ENCODE peak calls at places on chromosomes 6 and 20, in four cellular contexts. G, Y, S and E are unnamed samples.

GRCh38 chr6:53979468-53980067 is 131.7 kb upstream of the MLIP start:
- DNase-seq in G (peak), Y (peak), S (peak), E (peak)

GRCh38 chr6:30557683-30557981 is 537 bp downstream of the PRR3 start:
- DNase-seq in S (peak), G (no peak), Y (no peak), E (no peak)

GRCh38 chr6:163759542-163759941 is 345.0 kb downstream of the QKI start:
- DNase-seq in Y (no peak), G (peak), S (no peak), E (no peak)

GRCh38 chr20:59518881-59519706 is 85.2 kb upstream of the PHACTR3 start:
- DNase-seq in S (peak), Y (peak), G (peak), E (peak)

GRCh38 chr6:170365581-170365980 is 59.0 kb downstream of the FAM120B start:
- DNase-seq in S (no peak), G (no peak), Y (peak), E (no peak)

GRCh38 chr6:36442671-36443497 is at the start of the genes KCTD20 and PXT1:
- DNase-seq in S (peak), Y (peak), G (peak), E (peak)

GRCh38 chr6:17886891-17887290 is 100.5 kb downstream of the KIF13A start:
- DNase-seq in S (no peak), Y (no peak), G (peak), E (no peak)

GRCh38 chr6:31267504-31268371 is 4.2 kb downstream of the HLA-C start:
- DNase-seq in S (no peak), G (no peak), Y (no peak), E (no peak)

GRCh38 chr6:117548797-117549301 is 53.5 kb downstream of the GOPC start:
- DNase-seq in G (peak), S (no peak), Y (no peak), E (no peak)

GRCh38 chr6:91480397-91480796 is 893.5 kb upstream of the MAP3K7 start:
- DNase-seq in G (no peak), S (no peak), Y (no peak), E (no peak)

GRCh38 chr6:135372758-135373157 is 124.8 kb downstream of the AHI1 start:
- DNase-seq in Y (no peak), G (no peak), S (no peak), E (no peak)

GRCh38 chr6:43517503-43518357 is 841 bp downstream of the POLR1C start:
- DNase-seq in S (no peak), G (peak), Y (no peak), E (peak)

GRCh38 chr6:79737172-79737571 is 106.0 kb downstream of the SH3BGRL2 start:
- DNase-seq in G (no peak), Y (peak), S (no peak), E (no peak)

GRCh38 chr6:83808926-83809325 is 44.2 kb upstream of the RIPPLY2 start:
- DNase-seq in Y (no peak), G (no peak), S (no peak), E (no peak)

GRCh38 chr20:48962976-48963730 is 41.6 kb downstream of the ARFGEF2 start:
- DNase-seq in G (no peak), Y (no peak), S (no peak), E (no peak)

GRCh38 chr6:40725390-40725789 is 138.2 kb upstream of the LRFN2 start:
- DNase-seq in G (no peak), S (no peak), Y (no peak), E (no peak)

GRCh38 chr6:160272707-160273106 is 14.1 kb upstream of the SLC22A2 start:
- DNase-seq in S (no peak), Y (no peak), G (no peak), E (no peak)

GRCh38 chr20:57600324-57601210 is 19.7 kb downstream of the ZBP1 start:
- DNase-seq in G (peak), Y (no peak), S (no peak), E (no peak)

GRCh38 chr20:555933-556332 is 12.3 kb upstream of the CSNK2A1 start:
- DNase-seq in S (no peak), Y (peak), G (peak), E (no peak)

GRCh38 chr6:15132854-15133670 is 112.8 kb upstream of the JARID2 start:
- DNase-seq in S (peak), Y (no peak), G (peak), E (no peak)

GRCh38 chr20:58447733-58448391 is 58.8 kb downstream of the VAPB start:
- DNase-seq in Y (no peak), S (peak), G (peak), E (peak)

GRCh38 chr20:34189572-34190163 is 51.6 kb upstream of the ASIP start:
- DNase-seq in S (no peak), Y (no peak), G (no peak), E (no peak)

GRCh38 chr6:126660376-126660775 is 320.5 kb downstream of the CENPW start:
- DNase-seq in Y (no peak), G (no peak), S (no peak), E (no peak)

GRCh38 chr6:96631248-96631647 is 68.3 kb downstream of the FHL5 start:
- DNase-seq in Y (no peak), S (no peak), G (peak), E (no peak)

GRCh38 chr6:142009647-142010046 is 123.1 kb upstream of the GJE1 start:
- DNase-seq in G (no peak), Y (no peak), S (peak), E (no peak)

GRCh38 chr6:89842228-89842627 is 12.5 kb downstream of the CASP8AP2 start:
- DNase-seq in G (peak), Y (no peak), S (no peak), E (no peak)

GRCh38 chr20:18832801-18833200 is 19.2 kb downstream of the SCP2D1 start:
- DNase-seq in S (no peak), Y (no peak), G (no peak), E (no peak)

GRCh38 chr6:44702292-44702691 is 314.8 kb downstream of the CDC5L start:
- DNase-seq in S (no peak), G (peak), Y (no peak), E (no peak)

GRCh38 chr6:71349395-71349794 is 60.8 kb downstream of the OGFRL1 start:
- DNase-seq in S (peak), G (peak), Y (peak), E (no peak)

GRCh38 chr6:378958-379366 is 12.6 kb upstream of the IRF4 start:
- DNase-seq in G (no peak), Y (no peak), S (no peak), E (no peak)
- H3K9ac ChIP-seq in G (no peak), Y (no peak), S (no peak), E (no peak)

GRCh38 chr6:35067234-35067633 is 73.9 kb downstream of the TCP11 start:
- DNase-seq in G (no peak), Y (no peak), S (no peak), E (no peak)
- H3K9ac ChIP-seq in G (no peak), Y (no peak), S (no peak), E (no peak)

DNA sequence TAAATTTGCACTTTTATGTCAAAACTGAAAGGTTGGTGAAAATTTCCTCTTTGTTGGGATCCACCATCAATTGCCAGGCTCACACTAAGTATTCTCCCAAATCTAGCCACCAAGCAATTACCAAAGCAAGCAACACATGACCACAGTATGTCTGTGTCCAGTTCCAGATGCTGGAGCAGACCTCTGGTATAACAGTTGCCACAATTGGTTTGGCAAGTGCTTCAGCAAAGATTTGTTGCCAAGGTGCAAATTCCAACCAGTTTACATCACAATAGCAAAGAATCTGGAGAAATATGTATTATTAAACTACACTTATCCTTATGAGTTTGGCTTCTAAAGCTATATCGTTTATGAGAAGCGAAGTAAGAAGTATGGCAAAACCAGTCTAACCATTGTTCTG is 6.4 kb downstream of the GTF2H5 start:
- DNase-seq in G (peak), S (no peak), Y (peak), E (no peak)
- H3K9ac ChIP-seq in G (peak), S (no peak), Y (no peak), E (no peak)

DNA sequence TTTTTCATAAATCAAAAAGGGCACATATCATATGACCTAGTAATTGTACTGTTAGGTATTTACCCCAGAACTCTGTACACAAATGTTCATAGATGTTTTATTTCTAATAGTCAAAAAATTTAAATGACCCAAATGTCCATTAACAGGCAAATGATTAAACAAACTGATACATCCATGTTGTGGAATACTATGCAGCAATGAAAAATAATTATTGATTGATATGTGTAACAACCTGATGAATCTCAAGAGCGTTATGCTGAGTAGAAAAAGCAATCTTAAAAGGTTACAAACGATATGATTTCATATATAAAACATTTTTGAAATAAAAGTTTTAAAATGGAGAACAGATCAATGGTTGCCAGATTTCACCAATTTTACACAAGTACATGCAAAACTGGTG is 18.1 kb downstream of the HTR1B start:
- DNase-seq in S (no peak), G (no peak), Y (no peak), E (no peak)
- H3K9ac ChIP-seq in S (no peak), G (no peak), Y (no peak), E (no peak)